ENCODE peak calls at places on chromosomes 4 and X, in four cellular contexts. Z is C1 segment of cervical spinal cord; U is activated CD4-positive, alpha-beta T cell treated with anti-CD3 and anti-CD28 coated beads for 36 hours; J is A549. N is an unnamed sample.

GRCh38 chr4:99998062-99998880 is 48.2 kb upstream of the H2AZ1 start:
- DNase-seq in U (no peak), J (peak; percentile 13), Z (no peak), N (peak; percentile 83)

GRCh38 chr4:4308800-4309441 is 18.9 kb downstream of the ZBTB49 start:
- DNase-seq in J (no peak), Z (no peak), U (no peak), N (peak; percentile 29)

GRCh38 chr4:71595576-71596108 is 188.2 kb downstream of the GC start:
- DNase-seq in J (no peak), U (no peak), Z (no peak), N (peak; percentile 96)

GRCh38 chrX:133921764-133922389 is 63.5 kb downstream of the GPC3 start:
- DNase-seq in U (peak; percentile 62), J (peak; percentile 7), Z (no peak), N (peak; percentile 18)

GRCh38 chr4:24080871-24081270 is 191.0 kb upstream of the PPARGC1A start:
- DNase-seq in Z (no peak), J (no peak), U (no peak), N (no peak)

GRCh38 chr4:1403591-1404572 is 2.4 kb downstream of the NKX1-1 start:
- DNase-seq in Z (no peak), U (no peak), J (no peak), N (no peak)

GRCh38 chr4:69881173-69881773 is 21.3 kb upstream of the SULT1E1 start:
- DNase-seq in J (peak; percentile 7), U (peak; percentile 41), Z (no peak), N (peak; percentile 48)

GRCh38 chrX:72180539-72180938 is 1.0 kb upstream of the PIN4 start:
- DNase-seq in U (no peak), Z (no peak), J (no peak), N (no peak)

GRCh38 chrX:70825366-70825765 is 83.1 kb downstream of the TEX11 start:
- DNase-seq in U (no peak), J (no peak), Z (no peak), N (no peak)

GRCh38 chrX:119325456-119325855 is 73.7 kb upstream of the SLC25A43 start:
- DNase-seq in Z (no peak), J (no peak), U (no peak), N (peak; percentile 50)

GRCh38 chrX:152958524-152959465 is 35.1 kb downstream of the PNMA5 start:
- DNase-seq in Z (peak; percentile 77), U (peak; percentile 91), J (peak; percentile 76), N (peak; percentile 59)

N was measured in bronchial epithelial cell.